ENCODE peak calls at places on chromosomes 7 and 10, in four cellular contexts. J, F, Z and G are unnamed samples.

GRCh38 chr10:67045404-67045803 is 119.6 kb downstream of the LRRTM3 start:
- DNase-seq in J (no peak), F (no peak), Z (no peak), G (no peak)

GRCh38 chr10:115129752-115130151 is 36.6 kb downstream of the ATRNL1 start:
- DNase-seq in J (no peak), F (no peak), Z (no peak), G (no peak)

GRCh38 chr7:99372275-99373085 is 2.0 kb upstream of the ARPC1B start:
- DNase-seq in J (peak; percentile 68), F (peak; percentile 51), Z (no peak), G (no peak)

GRCh38 chr10:126734015-126734414 is 63.5 kb upstream of the C10orf90 start:
- DNase-seq in J (no peak), F (no peak), Z (no peak), G (peak; percentile 20)

GRCh38 chr10:79402951-79403350 is 42.5 kb downstream of the ZCCHC24 start:
- DNase-seq in J (peak; percentile 47), F (peak; percentile 44), Z (no peak), G (no peak)

GRCh38 chr7:70619130-70619529 is 512.8 kb upstream of the GALNT17 start:
- DNase-seq in J (no peak), F (no peak), Z (no peak), G (no peak)

GRCh38 chr7:32323687-32324086 is 166.5 kb downstream of the LSM5 start:
- DNase-seq in J (no peak), F (no peak), Z (no peak), G (no peak)

GRCh38 chr7:129218514-129219036 is 6.3 kb upstream of the AHCYL2 start:
- DNase-seq in J (peak; percentile 89), F (peak; percentile 89), Z (peak; percentile 93), G (peak; percentile 96)

GRCh38 chr7:131336956-131337355 is 9.3 kb downstream of the MKLN1 start:
- DNase-seq in J (no peak), F (no peak), Z (no peak), G (no peak)

GRCh38 chr10:75466886-75467285 is 35.5 kb downstream of the LRMDA start:
- DNase-seq in J (no peak), F (no peak), Z (no peak), G (no peak)

GRCh38 chr7:80876894-80877414 is 41.9 kb downstream of the SEMA3C start:
- DNase-seq in J (no peak), F (no peak), Z (no peak), G (no peak)

GRCh38 chr10:5094265-5095205 is at the start of gene AKR1C3:
- DNase-seq in J (no peak), F (no peak), Z (peak; percentile 61), G (no peak)

GRCh38 chr7:132255898-132256297 is 320.4 kb downstream of the PLXNA4 start:
- DNase-seq in J (peak; percentile 81), F (peak; percentile 77), Z (no peak), G (no peak)

GRCh38 chr7:88401009-88401623 is 94.4 kb upstream of the STEAP4 start:
- DNase-seq in J (no peak), F (no peak), Z (peak; percentile 4), G (no peak)

GRCh38 chr7:133978502-133979295 is 148.4 kb upstream of the LRGUK start:
- DNase-seq in J (no peak), F (no peak), Z (no peak), G (no peak)

GRCh38 chr7:133678137-133678814 is 425.4 kb downstream of the EXOC4 start:
- DNase-seq in J (no peak), F (no peak), Z (no peak), G (no peak)

GRCh38 chr10:3761916-3762708 is 22.9 kb downstream of the KLF6 start:
- DNase-seq in J (no peak), F (no peak), Z (no peak), G (peak; percentile 66)

GRCh38 chr7:23462846-23463245 is 7.4 kb downstream of the IGF2BP3 start:
- DNase-seq in J (no peak), F (no peak), Z (no peak), G (no peak)

GRCh38 chr7:23456093-23456492 is 14.2 kb downstream of the IGF2BP3 start:
- DNase-seq in J (no peak), F (no peak), Z (no peak), G (no peak)

GRCh38 chr7:23454880-23455526 is 15.3 kb downstream of the IGF2BP3 start:
- DNase-seq in J (no peak), F (no peak), Z (no peak), G (no peak)

GRCh38 chr7:23458044-23458443 is 12.2 kb downstream of the IGF2BP3 start:
- DNase-seq in J (no peak), F (no peak), Z (no peak), G (no peak)
- TF ChIP-seq POLR2A in J (no peak), F (no peak), Z (no peak), G (no peak)

GRCh38 chr10:132457328-132458070 is 60.5 kb downstream of the PWWP2B start:
- DNase-seq in J (peak; percentile 79), F (no peak), Z (peak; percentile 76), G (no peak)
- TF ChIP-seq CTCF in J (no peak), F (no peak), Z (peak; percentile 45), G (no peak)

GRCh38 chr7:1700086-1700485 is 30.0 kb downstream of the ELFN1 start:
- DNase-seq in J (no peak), F (no peak), Z (no peak), G (no peak)

GRCh38 chr7:1697499-1698125 is 27.5 kb downstream of the ELFN1 start:
- DNase-seq in J (peak; percentile 41), F (no peak), Z (no peak), G (no peak)

GRCh38 chr7:1700536-1701333 is 30.7 kb downstream of the ELFN1 start:
- DNase-seq in J (peak; percentile 50), F (no peak), Z (no peak), G (no peak)

GRCh38 chr7:1698221-1698620 is 28.1 kb downstream of the ELFN1 start:
- DNase-seq in J (peak; percentile 19), F (no peak), Z (no peak), G (peak; percentile 42)

GRCh38 chr7:1698951-1699350 is 28.9 kb downstream of the ELFN1 start:
- DNase-seq in J (no peak), F (no peak), Z (no peak), G (peak; percentile 36)
- H3K4me3 ChIP-seq in J (no peak overlapping the region), F (no peak overlapping the region), Z (no peak overlapping the region), G (no peak overlapping the region)

GRCh38 chr10:96041146-96041545 is 2.2 kb upstream of the CCNJ start:
- DNase-seq in J (no peak), F (no peak), Z (no peak), G (no peak)

GRCh38 chr10:96044686-96045085 is 1.3 kb downstream of the CCNJ start:
- DNase-seq in J (no peak), F (no peak), Z (no peak), G (no peak)

GRCh38 chr10:96043157-96043894 is at the start of gene CCNJ:
- DNase-seq in J (peak; percentile 94), F (peak; percentile 91), Z (peak; percentile 93), G (peak; percentile 69)

GRCh38 chr10:96046546-96046945 is 3.2 kb downstream of the CCNJ start:
- DNase-seq in J (no peak), F (no peak), Z (no peak), G (no peak)

DNA sequence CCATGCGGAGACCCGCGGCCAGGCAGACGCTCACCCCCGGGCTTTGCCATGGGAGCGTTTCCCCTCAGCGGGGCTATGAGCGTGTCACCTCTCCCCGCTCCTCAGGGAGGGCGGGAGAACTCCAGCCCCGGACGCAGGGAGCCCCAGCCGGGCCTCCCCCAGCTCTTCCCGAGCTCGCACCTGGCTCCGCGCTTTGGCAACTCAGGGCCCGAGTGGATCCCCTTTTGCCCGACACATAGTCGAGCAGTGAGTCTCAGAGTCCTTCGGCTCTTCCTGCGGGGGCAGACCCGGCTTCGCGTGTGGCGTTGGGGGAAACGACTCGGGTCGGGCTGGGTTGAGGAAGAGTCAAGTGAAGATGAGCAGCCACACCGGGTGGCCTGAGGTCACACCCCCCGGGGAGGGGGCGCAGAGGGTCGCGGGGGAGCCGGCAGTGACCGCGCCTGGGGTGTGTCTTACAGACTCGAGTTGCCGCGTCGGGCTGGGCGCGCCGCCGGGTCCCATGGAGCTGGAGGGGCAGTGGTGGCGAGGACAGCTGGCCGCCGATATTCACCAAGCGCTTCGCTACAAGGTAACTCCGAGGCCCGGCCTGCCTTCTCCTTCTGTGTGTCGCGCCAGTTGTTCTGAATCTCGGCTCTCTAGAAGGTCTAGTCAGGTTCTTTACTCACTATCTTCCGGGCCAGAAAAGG is 655 bp downstream of the CCNJ start:
- DNase-seq in J (peak; percentile 90), F (peak; percentile 52), Z (peak; percentile 53), G (peak; percentile 90)
- TF ChIP-seq POLR2A in J (no peak), F (no peak), Z (no peak), G (no peak)

GRCh38 chr10:50624866-50625491 is 1.2 kb upstream of the SGMS1 start:
- DNase-seq in J (no peak), F (peak; percentile 78), Z (peak; percentile 83), G (peak; percentile 91)
- TF ChIP-seq CTCF in J (peak; percentile 63), F (peak; percentile 59), Z (peak; percentile 39), G (peak; percentile 43)